ENCODE peak calls at places on chromosomes 3 and 15, in five cellular contexts. A, M, V, R and P are unnamed samples.

GRCh38 chr3:172816281-172816680 is 65.8 kb downstream of the ECT2 start:
- DNase-seq in A (no peak), M (no peak), V (no peak), R (no peak), P (no peak)

GRCh38 chr15:98952381-98952803 is 55.2 kb downstream of the PGPEP1L start:
- DNase-seq in A (no peak), M (peak; percentile 95), V (no peak), R (peak; percentile 72), P (no peak)

GRCh38 chr3:158700559-158700958 is 28.1 kb upstream of the LXN start:
- DNase-seq in A (no peak), M (no peak), V (no peak), R (no peak), P (no peak)

GRCh38 chr3:38609386-38610111 is 39.9 kb downstream of the SCN5A start:
- DNase-seq in A (no peak), M (no peak), V (no peak), R (no peak), P (no peak)

GRCh38 chr3:194780706-194781105 is 95.0 kb downstream of the FAM43A start:
- DNase-seq in A (no peak), M (no peak), V (no peak), R (no peak), P (no peak)

GRCh38 chr3:67018105-67018788 is 20.1 kb downstream of the KBTBD8 start:
- DNase-seq in A (peak; percentile 6), M (no peak), V (peak; percentile 57), R (no peak), P (peak; percentile 12)

GRCh38 chr15:25347707-25348106 is 91.1 kb downstream of the UBE3A start:
- DNase-seq in A (no peak), M (no peak), V (no peak), R (no peak), P (no peak)

GRCh38 chr15:31312220-31312619 is 14.4 kb upstream of the KLF13 start:
- DNase-seq in A (no peak), M (no peak), V (no peak), R (no peak), P (no peak)

GRCh38 chr3:147099076-147099475 is 307.3 kb downstream of the ZIC4 start:
- DNase-seq in A (no peak), M (no peak), V (no peak), R (no peak), P (no peak)

GRCh38 chr15:85689729-85690128 is 105.0 kb downstream of the KLHL25 start:
- DNase-seq in A (no peak), M (peak; percentile 84), V (no peak), R (peak; percentile 72), P (no peak)

GRCh38 chr3:157921767-157922166 is 184.5 kb downstream of the SHOX2 start:
- DNase-seq in A (no peak), M (no peak), V (no peak), R (no peak), P (no peak)

GRCh38 chr3:4525555-4526238 is 32.5 kb downstream of the ITPR1 start:
- DNase-seq in A (no peak), M (no peak), V (no peak), R (no peak), P (no peak)

GRCh38 chr3:146067048-146067447 is 93.9 kb downstream of the PLOD2 start:
- DNase-seq in A (peak; percentile 77), M (no peak), V (no peak), R (peak; percentile 90), P (no peak)

GRCh38 chr3:45572755-45573154 is 21.8 kb upstream of the LIMD1 start:
- DNase-seq in A (no peak), M (no peak), V (no peak), R (no peak), P (no peak)

DNA sequence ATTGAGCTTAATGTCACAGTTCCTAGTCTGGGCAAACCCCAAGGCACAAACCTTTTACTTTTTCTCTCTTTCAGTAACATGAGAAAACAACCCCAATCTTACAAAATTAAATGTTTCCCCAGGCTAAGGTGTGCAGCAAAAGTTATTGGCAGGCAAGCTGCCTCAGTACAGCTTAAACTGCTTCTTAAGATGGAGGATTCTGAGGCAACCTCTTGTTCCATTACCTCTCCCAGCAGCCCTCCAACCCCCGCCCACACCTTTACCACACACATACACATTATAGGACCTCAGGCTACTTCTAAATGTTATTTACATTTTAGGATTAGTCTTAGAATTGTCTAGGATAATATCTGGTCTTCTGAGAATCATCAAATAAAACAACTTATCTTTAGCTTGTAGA is 22.3 kb upstream of the CBLB start:
- DNase-seq in A (no peak), M (no peak), V (no peak), R (no peak), P (no peak)
- TF ChIP-seq BHLHE40 in A (no peak), M (no peak), V (no peak), R (no peak), P (no peak)

GRCh38 chr15:89155656-89156055 is 65.7 kb downstream of the RLBP1 start:
- DNase-seq in A (no peak), M (no peak), V (no peak), R (no peak), P (no peak)
- TF ChIP-seq BHLHE40 in A (no peak), M (no peak), V (no peak), R (no peak), P (no peak)

GRCh38 chr15:94231728-94232086 is 346 bp downstream of the MCTP2 start:
- DNase-seq in A (no peak), M (no peak), V (no peak), R (no peak), P (no peak)
- TF ChIP-seq BHLHE40 in A (no peak), M (no peak), V (no peak), R (no peak), P (no peak)

GRCh38 chr15:67080118-67080899 is 14.9 kb downstream of the SMAD3 start:
- DNase-seq in A (no peak), M (no peak), V (no peak), R (peak; percentile 66), P (no peak)
- TF ChIP-seq BHLHE40 in A (no peak), M (no peak), V (no peak), R (peak; percentile 76), P (no peak)

GRCh38 chr15:79031201-79031600 is 59.4 kb downstream of the RASGRF1 start:
- DNase-seq in A (no peak), M (no peak), V (no peak), R (no peak), P (no peak)

GRCh38 chr15:79030470-79030869 is 60.1 kb downstream of the RASGRF1 start:
- DNase-seq in A (no peak), M (no peak), V (no peak), R (no peak), P (no peak)

GRCh38 chr15:79034284-79034683 is 56.3 kb downstream of the RASGRF1 start:
- DNase-seq in A (no peak), M (no peak), V (no peak), R (no peak), P (no peak)

GRCh38 chr15:79031821-79032220 is 58.8 kb downstream of the RASGRF1 start:
- DNase-seq in A (no peak), M (no peak), V (no peak), R (no peak), P (no peak)

GRCh38 chr15:79032656-79033055 is 57.9 kb downstream of the RASGRF1 start:
- DNase-seq in A (no peak), M (no peak), V (no peak), R (no peak), P (no peak)
- TF ChIP-seq BHLHE40 in A (no peak), M (no peak), V (no peak), R (no peak), P (no peak)

DNA sequence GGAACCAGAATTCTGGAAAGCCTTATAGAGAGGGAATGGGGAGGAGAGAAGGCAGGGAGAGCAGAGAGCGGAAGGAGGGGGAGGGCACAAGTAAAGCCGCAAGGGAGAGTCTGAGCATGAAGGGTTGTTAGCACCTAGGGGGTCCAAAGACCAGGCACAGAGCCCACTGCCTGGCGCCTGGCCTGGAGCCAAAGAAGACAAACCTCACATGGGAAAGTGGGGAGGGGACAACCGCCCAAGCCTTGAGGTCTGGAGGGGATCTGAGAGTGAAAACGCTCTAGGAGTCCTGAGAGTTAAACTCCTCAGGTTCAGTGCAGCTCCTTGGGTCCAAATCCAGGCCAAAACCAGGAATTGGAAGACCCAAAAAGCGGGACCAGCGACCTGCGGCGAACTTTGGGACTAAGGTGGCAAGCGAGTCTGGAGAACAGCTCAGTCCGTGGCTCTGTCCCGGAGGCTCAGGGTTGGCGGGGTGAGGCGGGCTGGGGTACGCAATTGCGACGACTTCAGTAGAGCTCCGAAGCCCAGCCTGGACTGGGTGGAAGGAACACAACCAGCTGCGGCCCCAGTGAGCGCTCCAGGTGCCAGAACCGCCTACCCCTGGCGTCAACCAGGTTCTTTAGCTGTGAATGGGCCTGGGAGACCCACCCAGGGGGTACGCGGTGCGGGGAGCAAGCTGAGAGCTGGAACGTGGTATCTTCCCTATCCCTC is 807 bp upstream of the INAFM2 start:
- DNase-seq in A (no peak), M (no peak), V (no peak), R (no peak), P (no peak)
- TF ChIP-seq BHLHE40 in A (no peak), M (no peak), V (no peak), R (no peak), P (no peak)